ENCODE peak calls at places on chromosomes 3 and 15, in six cellular contexts. I, W, N, F, O and V are unnamed samples.

GRCh38 chr3:196096382-196096953 is 14.6 kb upstream of the TFRC start:
- DNase-seq in I (no peak), W (peak), N (no peak), F (no peak), O (no peak), V (no peak)

GRCh38 chr3:170222647-170223541 is 670 bp downstream of the PRKCI start:
- DNase-seq in I (no peak), W (no peak), N (peak), F (peak), O (peak), V (peak)

GRCh38 chr3:116905805-116906204 is 196.2 kb downstream of the TUSC7 start:
- DNase-seq in I (no peak), W (no peak), N (peak), F (no peak), O (no peak), V (peak)

GRCh38 chr3:38579146-38579545 is 70.3 kb downstream of the SCN5A start:
- DNase-seq in I (no peak), W (peak), N (no peak), F (peak), O (peak), V (no peak)

GRCh38 chr15:85306946-85307686 is 73.3 kb upstream of the AKAP13 start:
- DNase-seq in I (no peak), W (no peak), N (no peak), F (no peak), O (no peak), V (peak)

GRCh38 chr15:24985224-24985623 is 30.4 kb downstream of the SNRPN start:
- DNase-seq in I (no peak), W (no peak), N (no peak), F (no peak), O (no peak), V (peak)

GRCh38 chr3:172280406-172281051 is 167.7 kb downstream of the GHSR start:
- DNase-seq in I (peak), W (no peak), N (no peak), F (no peak), O (peak), V (no peak)

GRCh38 chr15:79004336-79004735 is 59.5 kb upstream of the CTSH start:
- DNase-seq in I (no peak), W (no peak), N (peak), F (peak), O (peak), V (peak)

GRCh38 chr3:53846134-53846850 is at the start of the genes CHDH and IL17RB:
- DNase-seq in I (no peak), W (peak), N (peak), F (peak), O (no peak), V (peak)

GRCh38 chr15:45439521-45439931 is 61.2 kb upstream of the GATM start:
- DNase-seq in I (no peak), W (no peak), N (no peak), F (peak), O (no peak), V (no peak)

GRCh38 chr3:8992854-8993253 is 29.6 kb upstream of the RAD18 start:
- DNase-seq in I (no peak), W (no peak), N (no peak), F (no peak), O (no peak), V (no peak)

GRCh38 chr15:44738340-44738984 is 2.1 kb downstream of the TRIM69 start:
- DNase-seq in I (no peak), W (no peak), N (peak), F (no peak), O (peak), V (peak)

GRCh38 chr15:80550219-80550909 is 144.7 kb upstream of the ABHD17C start:
- DNase-seq in I (peak), W (no peak), N (peak), F (peak), O (peak), V (peak)

GRCh38 chr15:75049392-75049791 is 26.0 kb downstream of the PPCDC start:
- DNase-seq in I (no peak), W (peak), N (no peak), F (no peak), O (peak), V (no peak)

GRCh38 chr3:127796045-127796720 is 26.1 kb downstream of the MGLL start:
- DNase-seq in I (no peak), W (no peak), N (no peak), F (no peak), O (no peak), V (no peak)

GRCh38 chr15:57216288-57216687 is 160.0 kb upstream of the CGNL1 start:
- DNase-seq in I (no peak), W (no peak), N (peak), F (no peak), O (peak), V (peak)

GRCh38 chr3:65508743-65509422 is 529.8 kb downstream of the MAGI1 start:
- DNase-seq in I (no peak), W (no peak), N (no peak), F (no peak), O (no peak), V (no peak)

GRCh38 chr3:37377670-37378069 is 203.3 kb upstream of the LRRFIP2 start:
- DNase-seq in I (no peak), W (no peak), N (no peak), F (no peak), O (no peak), V (no peak)

GRCh38 chr3:149197669-149198068 is 24.0 kb downstream of the CP start:
- DNase-seq in I (no peak), W (no peak), N (no peak), F (no peak), O (no peak), V (no peak)

GRCh38 chr3:39631136-39631535 is 163.7 kb downstream of the MOBP start:
- DNase-seq in I (no peak), W (no peak), N (no peak), F (no peak), O (no peak), V (no peak)

GRCh38 chr3:10322355-10322715 is 1.4 kb upstream of the SEC13 start:
- DNase-seq in I (no peak), W (no peak), N (peak), F (peak), O (no peak), V (peak)

GRCh38 chr3:58237940-58238681 is 519 bp downstream of the ABHD6 start:
- DNase-seq in I (no peak), W (peak), N (peak), F (peak), O (peak), V (no peak)

GRCh38 chr3:55482496-55483195 is 4.5 kb downstream of the WNT5A start:
- DNase-seq in I (no peak), W (no peak), N (no peak), F (no peak), O (no peak), V (no peak)

GRCh38 chr15:78640840-78641733 is at the start of gene CHRNB4:
- DNase-seq in I (no peak), W (no peak), N (no peak), F (peak), O (peak), V (no peak)

GRCh38 chr3:13500133-13500885 is 20.2 kb downstream of the HDAC11 start:
- DNase-seq in I (no peak), W (no peak), N (peak), F (peak), O (peak), V (peak)

GRCh38 chr15:67790610-67791319 is 34.5 kb upstream of the SKOR1 start:
- DNase-seq in I (no peak), W (no peak), N (peak), F (no peak), O (no peak), V (no peak)

GRCh38 chr15:52247032-52247431 is 48.6 kb downstream of the MYO5C start:
- DNase-seq in I (no peak), W (no peak), N (no peak), F (no peak), O (peak), V (peak)

GRCh38 chr3:142808103-142808917 is 80.6 kb downstream of the PCOLCE2 start:
- DNase-seq in I (peak), W (no peak), N (peak), F (peak), O (peak), V (peak)

GRCh38 chr3:183122257-183122932 is 23.1 kb upstream of the MCCC1 start:
- DNase-seq in I (peak), W (no peak), N (peak), F (no peak), O (peak), V (peak)

GRCh38 chr3:52197842-52198625 is at the start of gene ALAS1:
- DNase-seq in I (peak), W (peak), N (peak), F (peak), O (peak), V (peak)

GRCh38 chr3:52195823-52196331 is 2.1 kb upstream of the ALAS1 start:
- DNase-seq in I (no peak), W (peak), N (peak), F (peak), O (peak), V (peak)

GRCh38 chr3:52198643-52199608 is 966 bp downstream of the ALAS1 start:
- DNase-seq in I (no peak), W (no peak), N (no peak), F (no peak), O (no peak), V (no peak)

GRCh38 chr3:52196977-52197376 is 983 bp upstream of the ALAS1 start:
- DNase-seq in I (no peak), W (peak), N (peak), F (peak), O (no peak), V (peak)

DNA sequence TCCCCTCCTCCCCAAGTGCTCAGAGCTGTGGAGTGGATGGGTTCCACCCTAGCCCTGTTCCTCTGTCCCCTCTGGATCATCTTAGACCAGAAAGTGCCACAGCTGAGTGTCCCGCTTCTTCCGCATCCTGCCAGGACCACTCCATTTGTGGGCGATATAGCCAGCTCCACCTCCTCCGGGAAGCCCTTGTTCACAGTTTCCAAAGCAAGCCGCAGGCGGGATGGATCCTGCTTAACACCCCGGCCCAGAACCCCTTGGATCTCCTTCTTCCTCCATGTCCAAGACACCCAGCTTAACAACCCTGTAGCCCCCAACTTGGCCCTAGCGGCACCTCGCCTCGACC is 490 bp upstream of the ALAS1 start:
- DNase-seq in I (no peak), W (no peak), N (no peak), F (no peak), O (no peak), V (no peak)
- TF ChIP-seq CTCF in I (no peak), W (no peak), N (no peak), F (no peak), O (no peak), V (no peak)

GRCh38 chr3:162541923-162542322 is 1045.3 kb downstream of the OTOL1 start:
- DNase-seq in I (no peak), W (no peak), N (no peak), F (no peak), O (no peak), V (no peak)
- TF ChIP-seq CTCF in I (no peak), W (no peak), N (no peak), F (no peak), O (no peak), V (no peak)

GRCh38 chr3:31880020-31880419 is 101.0 kb downstream of the OSBPL10 start:
- DNase-seq in I (no peak), W (no peak), N (peak), F (peak), O (peak), V (peak)
- TF ChIP-seq CTCF in I (no peak), W (no peak), N (no peak), F (no peak), O (peak), V (peak)

DNA sequence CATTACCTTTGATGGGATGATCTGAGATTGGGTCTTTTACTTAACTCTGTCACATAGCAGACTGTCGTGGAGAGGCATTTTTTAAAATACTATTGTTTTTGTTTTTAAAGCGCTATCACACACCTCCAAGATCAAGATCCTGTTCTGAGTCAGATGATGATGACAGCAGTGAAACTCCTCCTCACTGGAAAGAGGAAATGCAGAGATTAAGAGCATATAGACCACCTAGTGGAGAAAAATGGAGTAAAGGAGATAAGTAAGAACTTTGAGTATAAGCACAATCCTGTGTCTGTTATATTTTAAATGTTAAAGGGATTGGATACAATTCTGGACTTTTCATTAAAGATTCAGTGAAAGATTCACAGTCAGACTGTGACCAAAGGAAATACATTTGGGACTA is 18.4 kb upstream of the ZBTB47 start:
- DNase-seq in I (no peak), W (no peak), N (peak), F (no peak), O (peak), V (peak)
- TF ChIP-seq CTCF in I (no peak), W (peak), N (peak), F (no peak), O (peak), V (no peak)

DNA sequence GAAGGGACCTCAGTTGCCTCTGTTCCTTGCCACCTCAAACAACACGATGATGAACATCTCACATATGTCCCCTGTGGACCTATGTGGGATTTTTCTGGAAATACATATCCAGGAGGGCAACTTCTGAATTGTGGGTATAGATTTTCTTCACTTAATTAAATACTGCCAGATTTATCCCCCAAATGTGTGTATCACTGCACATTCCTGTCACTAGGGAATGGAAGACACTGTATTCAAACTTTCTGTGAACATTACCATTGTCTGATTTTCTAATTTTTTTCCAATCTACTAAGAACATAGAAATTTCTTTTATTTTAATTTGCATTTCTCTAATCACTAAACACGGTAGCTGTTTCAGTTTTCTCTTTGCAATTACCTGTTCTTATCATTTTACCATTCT is 102.0 kb upstream of the MRPS22 start:
- DNase-seq in I (no peak), W (no peak), N (no peak), F (no peak), O (no peak), V (no peak)
- TF ChIP-seq CTCF in I (no peak), W (no peak), N (no peak), F (no peak), O (peak), V (no peak)

DNA sequence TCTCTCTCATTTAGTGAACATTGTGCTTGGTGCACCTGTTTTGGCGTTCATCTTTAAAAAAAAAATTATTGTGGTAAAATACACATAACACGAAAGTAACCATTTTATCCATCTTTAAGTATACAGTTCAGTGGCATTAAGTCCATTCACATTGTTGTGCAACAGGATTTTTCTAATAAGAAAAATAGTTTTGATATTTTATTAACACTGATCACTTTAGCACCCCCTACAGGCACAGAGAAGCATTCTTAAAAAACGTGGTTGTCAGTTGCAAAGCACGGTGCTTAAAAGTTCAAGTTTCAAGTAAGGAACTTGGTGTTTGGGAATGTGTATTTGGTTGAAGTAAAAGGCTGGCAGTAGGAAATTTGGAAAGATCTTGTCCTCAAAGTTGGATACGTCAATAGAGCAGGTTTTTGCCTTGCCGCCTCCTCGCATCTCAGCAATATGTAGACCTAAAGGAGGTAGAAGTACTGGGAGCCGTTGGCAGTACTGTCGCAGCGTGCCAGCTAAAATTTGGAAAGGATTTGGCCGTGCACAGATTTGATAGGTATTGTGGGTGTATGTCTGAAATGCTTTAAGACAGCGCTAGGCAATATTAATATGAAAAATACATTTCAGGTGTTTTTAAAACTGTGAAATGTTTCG is 110.4 kb downstream of the LRRC28 start:
- DNase-seq in I (no peak), W (no peak), N (peak), F (no peak), O (peak), V (peak)
- TF ChIP-seq CTCF in I (peak), W (peak), N (peak), F (peak), O (peak), V (peak)

DNA sequence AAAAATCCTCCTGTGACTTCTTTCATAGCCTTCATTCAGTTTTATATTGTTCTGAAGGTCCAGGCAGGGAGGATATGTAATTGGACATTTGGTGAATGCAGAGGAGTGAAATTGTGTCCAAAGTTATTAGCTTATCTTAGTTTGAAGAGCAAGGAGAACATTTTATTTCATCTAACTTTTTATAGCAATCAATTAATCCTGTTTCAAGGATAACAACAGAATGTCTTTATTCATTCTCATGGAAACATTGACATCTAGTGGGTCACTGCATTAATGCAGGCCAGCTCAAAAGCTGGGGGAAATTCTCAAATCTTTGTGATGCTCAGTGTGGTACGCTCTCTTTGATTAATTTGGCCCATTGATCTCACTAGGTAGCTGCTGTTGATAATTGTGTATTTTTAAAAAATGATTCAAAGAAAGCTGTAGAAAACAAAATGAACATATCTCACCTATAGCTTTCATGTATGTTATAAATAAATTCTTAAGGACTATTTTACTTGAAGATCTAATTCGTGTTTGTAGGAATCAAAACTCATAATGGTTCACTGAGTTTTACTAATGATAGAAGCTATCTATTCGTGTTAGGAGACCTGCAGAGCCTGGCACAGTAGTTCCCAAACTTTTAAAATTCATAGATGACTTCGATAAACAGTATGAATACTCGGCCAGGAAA is 150.8 kb upstream of the KCNMB2 start:
- DNase-seq in I (no peak), W (no peak), N (peak), F (peak), O (peak), V (peak)
- TF ChIP-seq CTCF in I (peak), W (peak), N (peak), F (peak), O (peak), V (peak)

GRCh38 chr3:49531715-49532114 is 22.6 kb upstream of the BSN start:
- DNase-seq in I (no peak), W (no peak), N (no peak), F (no peak), O (no peak), V (no peak)
- TF ChIP-seq CTCF in I (no peak), W (no peak), N (no peak), F (no peak), O (no peak), V (no peak)

GRCh38 chr3:71416868-71417267 is 166.7 kb downstream of the FOXP1 start:
- DNase-seq in I (no peak), W (no peak), N (peak), F (no peak), O (no peak), V (peak)
- TF ChIP-seq CTCF in I (no peak), W (no peak), N (peak), F (no peak), O (peak), V (peak)

GRCh38 chr3:114152519-114153151 is 26.2 kb downstream of the DRD3 start:
- DNase-seq in I (no peak), W (peak), N (peak), F (peak), O (peak), V (peak)
- TF ChIP-seq CTCF in I (peak), W (peak), N (peak), F (peak), O (peak), V (peak)